ENCODE peak calls at places on chromosomes 12 and 14, in four cellular contexts. One of them, this sample, is unnamed.

GRCh38 chr12:47896633-47897032 is 8.2 kb downstream of the VDR start:
- DNase-seq in amniotic stem cell: no peak
- DNase-seq in neural progenitor cell: no peak
- DNase-seq in D341Med: no peak
- DNase-seq in this sample: no peak

GRCh38 chr12:67318786-67319185 is 49.6 kb downstream of the CAND1 start:
- DNase-seq in amniotic stem cell: no peak
- DNase-seq in neural progenitor cell: no peak
- DNase-seq in D341Med: no peak
- DNase-seq in this sample: no peak

GRCh38 chr14:104224516-104225281 is 86.3 kb downstream of the KIF26A start:
- DNase-seq in D341Med: no peak
- DNase-seq in amniotic stem cell: no peak
- DNase-seq in neural progenitor cell: peak
- DNase-seq in this sample: peak

GRCh38 chr12:56153291-56154065 is 1.1 kb downstream of the MYL6B start:
- DNase-seq in D341Med: no peak
- DNase-seq in neural progenitor cell: no peak
- DNase-seq in amniotic stem cell: no peak
- DNase-seq in this sample: no peak

GRCh38 chr14:67566908-67567307 is 33.2 kb downstream of the PIGH start:
- DNase-seq in neural progenitor cell: peak
- DNase-seq in D341Med: peak
- DNase-seq in amniotic stem cell: no peak
- DNase-seq in this sample: no peak

GRCh38 chr12:46579474-46579873 is 206.9 kb upstream of the SLC38A2 start:
- DNase-seq in D341Med: no peak
- DNase-seq in amniotic stem cell: no peak
- DNase-seq in neural progenitor cell: no peak
- DNase-seq in this sample: no peak

GRCh38 chr12:49507139-49507538 is 31.7 kb upstream of the KCNH3 start:
- DNase-seq in amniotic stem cell: peak
- DNase-seq in D341Med: no peak
- DNase-seq in neural progenitor cell: no peak
- DNase-seq in this sample: no peak

GRCh38 chr14:50786821-50787464 is 44.0 kb downstream of the NIN start:
- DNase-seq in D341Med: no peak
- DNase-seq in amniotic stem cell: no peak
- DNase-seq in neural progenitor cell: no peak
- DNase-seq in this sample: no peak

GRCh38 chr12:73935817-73936216 is 601.8 kb upstream of the ATXN7L3B start:
- DNase-seq in D341Med: no peak
- DNase-seq in neural progenitor cell: peak
- DNase-seq in amniotic stem cell: no peak
- DNase-seq in this sample: peak

This sample was measured in H9.